ENCODE peak calls at places on chromosomes 13 and 19, in seven cellular contexts. V is lower leg skin, K is psoas muscle, X is left ventricle myocardium inferior, T is cardiac muscle cell, H is heart left ventricle, A is AG04449. Z is an unnamed sample.

GRCh38 chr13:25966086-25966485 is 85.7 kb downstream of the SHISA2 start:
- DNase-seq in V (no peak), K (no peak), X (no peak), T (peak; percentile 74), H (no peak), A (no peak), Z (no peak)

GRCh38 chr19:617551-618246 is 15.6 kb downstream of the POLRMT start:
- DNase-seq in V (no peak), K (no peak), X (no peak), T (no peak), H (no peak), A (no peak), Z (no peak)

GRCh38 chr19:4208385-4209094 is 20.8 kb upstream of the EBI3 start:
- DNase-seq in V (no peak), K (no peak), X (no peak), T (peak; percentile 20), H (no peak), A (no peak), Z (peak; percentile 58)

GRCh38 chr19:56567274-56568120 is at the start of gene ZNF470:
- DNase-seq in V (peak; percentile 99), K (peak; percentile 97), X (peak; percentile 97), T (peak; percentile 96), H (peak; percentile 96), A (peak; percentile 51), Z (peak; percentile 96)

GRCh38 chr13:88979465-88980180 is 1308.5 kb downstream of the SLITRK5 start:
- DNase-seq in V (no peak), K (no peak), X (no peak), T (peak; percentile 9), H (peak; percentile 28), A (no peak), Z (peak; percentile 8)

GRCh38 chr19:40642062-40642706 is 41.0 kb downstream of the LTBP4 start:
- DNase-seq in V (no peak), K (no peak), X (no peak), T (no peak), H (no peak), A (no peak), Z (no peak)

GRCh38 chr13:25217023-25217909 is 45.2 kb upstream of the AMER2 start:
- DNase-seq in V (peak; percentile 57), K (no peak), X (no peak), T (peak; percentile 39), H (no peak), A (no peak), Z (no peak)

GRCh38 chr13:113947321-113948033 is 26.4 kb downstream of the C13orf46 start:
- DNase-seq in V (no peak), K (peak; percentile 84), X (peak; percentile 42), T (peak; percentile 70), H (peak; percentile 59), A (no peak), Z (no peak)

GRCh38 chr19:33397536-33398360 is 24.2 kb downstream of the CEBPG start:
- DNase-seq in V (peak; percentile 82), K (peak; percentile 50), X (no peak), T (no peak), H (no peak), A (no peak), Z (no peak)

GRCh38 chr19:21383980-21384582 is 12.9 kb upstream of the ZNF493 start:
- DNase-seq in V (no peak), K (no peak), X (no peak), T (no peak), H (no peak), A (no peak), Z (no peak)

GRCh38 chr13:37561031-37561430 is 37.5 kb downstream of the POSTN start:
- DNase-seq in V (no peak), K (no peak), X (no peak), T (no peak), H (no peak), A (no peak), Z (no peak)

GRCh38 chr13:34246511-34246910 is 428.6 kb downstream of the RFC3 start:
- DNase-seq in V (no peak), K (no peak), X (no peak), T (peak; percentile 22), H (no peak), A (no peak), Z (no peak)

GRCh38 chr19:3547301-3547731 is 8.3 kb downstream of the TEKTIP1 start:
- DNase-seq in V (no peak), K (no peak), X (no peak), T (no peak), H (no peak), A (no peak), Z (no peak)

GRCh38 chr19:13492128-13492527 is 14.2 kb downstream of the CACNA1A start:
- DNase-seq in V (no peak), K (no peak), X (no peak), T (peak; percentile 89), H (no peak), A (peak; percentile 88), Z (no peak)

GRCh38 chr13:104571161-104571889 is 1505.1 kb upstream of the SLC10A2 start:
- DNase-seq in V (peak; percentile 90), K (peak; percentile 56), X (no peak), T (peak; percentile 90), H (peak; percentile 62), A (peak; percentile 45), Z (no peak)
- TF ChIP-seq CTCF in V (no peak), K (peak; percentile 65), X (peak; percentile 72), T (peak; percentile 89), H (peak; percentile 75), A (peak; percentile 77), Z (no peak)

GRCh38 chr13:59680429-59681024 is 483.2 kb downstream of the DIAPH3 start:
- DNase-seq in V (no peak), K (no peak), X (no peak), T (peak; percentile 49), H (no peak), A (no peak), Z (peak; percentile 25)

GRCh38 chr13:59674616-59675015 is 489.1 kb downstream of the DIAPH3 start:
- DNase-seq in V (no peak), K (no peak), X (no peak), T (no peak), H (no peak), A (no peak), Z (no peak)

GRCh38 chr13:59679239-59679638 is 484.5 kb downstream of the DIAPH3 start:
- DNase-seq in V (no peak), K (no peak), X (no peak), T (no peak), H (no peak), A (no peak), Z (no peak)

GRCh38 chr13:59677430-59677829 is 486.3 kb downstream of the DIAPH3 start:
- DNase-seq in V (no peak), K (no peak), X (no peak), T (no peak), H (no peak), A (no peak), Z (no peak)

DNA sequence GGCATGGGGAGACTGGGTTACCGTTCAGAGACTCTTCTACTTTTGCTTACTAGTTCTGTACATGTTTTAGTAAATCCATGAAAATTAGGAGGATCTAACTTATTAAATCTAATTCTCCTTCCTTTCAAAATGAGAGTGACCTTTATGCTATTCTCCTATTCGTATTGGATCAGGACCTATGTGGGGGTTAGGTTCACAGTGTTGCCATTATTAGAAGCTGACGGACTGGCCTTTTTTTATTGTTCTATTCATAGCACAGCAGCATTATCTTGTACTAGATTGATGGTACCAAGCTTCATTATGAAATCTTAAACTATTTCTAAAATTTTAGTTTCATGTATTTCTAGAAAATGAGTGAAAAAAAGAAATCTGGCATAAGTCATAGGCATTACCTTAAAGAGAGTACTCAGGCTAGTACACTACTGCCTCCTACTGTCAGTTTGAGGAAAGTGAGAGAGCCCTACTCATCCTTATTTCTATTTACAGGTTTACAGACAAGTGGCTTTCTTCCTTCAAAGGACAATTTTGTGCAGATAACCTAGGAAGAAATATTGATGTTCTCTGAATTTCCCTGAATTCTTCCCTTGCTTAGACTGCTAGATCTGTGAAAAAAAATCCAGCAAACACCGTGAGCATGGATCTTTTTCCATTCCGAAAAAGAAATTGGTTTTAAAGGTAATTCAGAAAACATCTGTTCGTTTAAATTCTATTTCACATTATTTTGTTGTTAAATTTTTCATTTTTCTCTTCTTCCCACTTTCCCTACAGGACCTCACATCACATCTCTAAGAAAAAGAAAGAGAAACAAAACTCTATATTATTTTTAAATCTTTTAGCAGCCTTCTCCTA is 485.5 kb downstream of the DIAPH3 start:
- DNase-seq in V (no peak), K (no peak), X (no peak), T (peak; percentile 83), H (no peak), A (peak; percentile 19), Z (peak; percentile 25)
- TF ChIP-seq CTCF in V (no peak), K (peak; percentile 61), X (peak; percentile 89), T (peak; percentile 91), H (peak; percentile 84), A (peak; percentile 76), Z (peak; percentile 51)

GRCh38 chr19:8363803-8364771 is at the start of gene ANGPTL4:
- DNase-seq in V (peak; percentile 96), K (peak; percentile 87), X (peak; percentile 77), T (peak; percentile 92), H (peak; percentile 67), A (no peak), Z (peak; percentile 76)
- TF ChIP-seq CTCF in V (no peak), K (peak; percentile 3), X (peak; percentile 48), T (peak; percentile 29), H (peak; percentile 45), A (peak; percentile 23), Z (no peak)

GRCh38 chr19:45778010-45778671 is 4.1 kb downstream of the DMPK start:
- DNase-seq in V (no peak), K (no peak), X (no peak), T (no peak), H (no peak), A (no peak), Z (no peak)

GRCh38 chr19:45777395-45777961 is 4.8 kb downstream of the DMPK start:
- DNase-seq in V (no peak), K (no peak), X (no peak), T (no peak), H (no peak), A (no peak), Z (no peak)

GRCh38 chr19:45780448-45781281 is 1.6 kb downstream of the DMPK start:
- DNase-seq in V (no peak), K (no peak), X (no peak), T (no peak), H (no peak), A (no peak), Z (no peak)

GRCh38 chr19:45780146-45780447 is 2.2 kb downstream of the DMPK start:
- DNase-seq in V (no peak), K (no peak), X (no peak), T (no peak), H (no peak), A (no peak), Z (no peak)

DNA sequence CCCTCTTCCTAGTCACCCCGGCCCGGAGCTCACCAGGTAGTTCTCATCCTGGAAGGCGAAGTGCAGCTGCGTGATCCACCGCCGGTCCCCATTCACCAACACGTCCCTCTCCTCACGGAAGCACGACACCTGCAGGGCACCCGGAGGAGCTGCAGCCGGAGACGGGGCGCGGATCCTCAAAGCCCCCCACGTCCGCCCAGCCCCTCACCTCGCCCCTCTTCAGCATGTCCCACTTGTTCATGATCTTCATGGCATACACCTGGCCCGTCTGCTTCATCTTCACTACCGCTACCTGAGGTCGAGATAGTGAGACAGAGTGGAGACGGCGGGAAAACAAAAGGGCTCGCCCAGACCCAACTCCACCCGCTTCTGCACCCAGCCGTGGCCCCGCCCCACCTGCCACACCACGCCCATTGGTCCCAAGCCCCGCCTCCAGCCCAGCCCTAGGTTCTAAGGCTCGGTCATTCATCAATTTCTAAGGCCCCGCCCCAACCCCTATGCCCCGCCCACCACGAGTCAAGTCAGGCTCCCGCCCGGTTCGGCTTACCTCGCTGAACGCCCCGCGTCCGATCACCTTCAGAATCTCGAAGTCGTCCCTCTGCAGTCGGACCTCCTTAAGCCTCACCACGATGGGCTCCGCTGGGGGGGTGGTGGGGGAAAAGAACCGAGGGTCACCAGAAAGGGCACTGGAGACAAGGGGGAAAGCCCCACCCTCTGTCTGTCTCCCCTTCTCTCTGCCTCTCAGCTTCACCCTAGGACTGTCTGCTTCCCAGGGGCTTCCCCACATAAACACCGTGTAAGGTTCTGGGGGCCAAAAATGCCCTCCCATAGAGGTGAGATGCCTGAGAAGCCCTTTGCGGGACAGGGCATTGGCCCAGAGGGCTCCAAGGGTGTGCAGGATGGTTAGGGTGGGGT is 2.8 kb downstream of the DMPK start:
- DNase-seq in V (peak; percentile 97), K (peak; percentile 84), X (peak; percentile 78), T (peak; percentile 45), H (peak; percentile 77), A (no peak), Z (peak; percentile 96)
- TF ChIP-seq CTCF in V (no peak), K (no peak), X (peak; percentile 59), T (peak; percentile 37), H (peak; percentile 59), A (peak; percentile 40), Z (peak; percentile 41)